ENCODE peak calls at places on chromosomes 12 and 14, in seven cellular contexts. A, Y, O, P, Z, S and X are unnamed samples.

GRCh38 chr12:64678835-64679234 is 68.5 kb downstream of the RASSF3 start:
- DNase-seq in A (no peak), Y (no peak), O (no peak), P (no peak), Z (no peak), S (no peak), X (no peak)

GRCh38 chr12:120598674-120599463 is 17.7 kb upstream of the POP5 start:
- DNase-seq in A (no peak), Y (peak), O (peak), P (peak), Z (peak), S (no peak), X (no peak)

GRCh38 chr14:76786556-76786955 is 25.3 kb downstream of the VASH1 start:
- DNase-seq in A (no peak), Y (no peak), O (no peak), P (no peak), Z (no peak), S (peak), X (no peak)

GRCh38 chr12:100795193-100796179 is 910 bp downstream of the ANO4 start:
- DNase-seq in A (no peak), Y (no peak), O (no peak), P (peak), Z (peak), S (no peak), X (no peak)

GRCh38 chr12:122089080-122089479 is 10.5 kb downstream of the MLXIP start:
- DNase-seq in A (no peak), Y (no peak), O (no peak), P (no peak), Z (no peak), S (no peak), X (no peak)

GRCh38 chr12:6839482-6840201 is 1.1 kb upstream of the GNB3 start:
- DNase-seq in A (peak), Y (no peak), O (no peak), P (peak), Z (no peak), S (no peak), X (no peak)

GRCh38 chr12:93684716-93685115 is 7.5 kb downstream of the CRADD start:
- DNase-seq in A (no peak), Y (no peak), O (no peak), P (no peak), Z (no peak), S (no peak), X (no peak)

GRCh38 chr14:104366931-104367810 is 212.4 kb upstream of the C14orf180 start:
- DNase-seq in A (no peak), Y (no peak), O (no peak), P (no peak), Z (no peak), S (no peak), X (no peak)

GRCh38 chr12:107122452-107122958 is 29.2 kb upstream of the CRY1 start:
- DNase-seq in A (no peak), Y (no peak), O (no peak), P (peak), Z (no peak), S (no peak), X (no peak)

GRCh38 chr12:1373887-1374286 is 220.5 kb downstream of the FBXL14 start:
- DNase-seq in A (no peak), Y (peak), O (no peak), P (no peak), Z (no peak), S (no peak), X (no peak)

GRCh38 chr12:120337730-120338129 is 10.2 kb upstream of the PLA2G1B start:
- DNase-seq in A (no peak), Y (no peak), O (no peak), P (peak), Z (no peak), S (no peak), X (no peak)

GRCh38 chr12:68534108-68534507 is 76.6 kb upstream of the RAP1B start:
- DNase-seq in A (no peak), Y (no peak), O (no peak), P (no peak), Z (no peak), S (no peak), X (no peak)

GRCh38 chr14:54175298-54175942 is 218.8 kb upstream of the BMP4 start:
- DNase-seq in A (peak), Y (peak), O (peak), P (peak), Z (peak), S (peak), X (peak)

GRCh38 chr12:75665216-75665615 is 153.8 kb upstream of the KRR1 start:
- DNase-seq in A (no peak), Y (no peak), O (no peak), P (peak), Z (peak), S (no peak), X (no peak)

GRCh38 chr14:78758333-78758732 is 588.2 kb downstream of the NRXN3 start:
- DNase-seq in A (no peak), Y (peak), O (peak), P (peak), Z (peak), S (no peak), X (peak)

GRCh38 chr12:5442251-5443006 is 10.5 kb downstream of the NTF3 start:
- DNase-seq in A (no peak), Y (peak), O (peak), P (peak), Z (peak), S (no peak), X (peak)

GRCh38 chr12:59252731-59253130 is 332.4 kb upstream of the LRIG3 start:
- DNase-seq in A (no peak), Y (no peak), O (no peak), P (no peak), Z (no peak), S (no peak), X (no peak)

GRCh38 chr12:118780939-118781338 is 200.4 kb upstream of the SRRM4 start:
- DNase-seq in A (no peak), Y (no peak), O (no peak), P (no peak), Z (no peak), S (no peak), X (no peak)

GRCh38 chr12:131536337-131536736 is 174.6 kb upstream of the SFSWAP start:
- DNase-seq in A (no peak), Y (no peak), O (no peak), P (no peak), Z (no peak), S (no peak), X (no peak)

GRCh38 chr12:77247542-77247941 is 182.2 kb upstream of the E2F7 start:
- DNase-seq in A (no peak), Y (no peak), O (no peak), P (no peak), Z (no peak), S (no peak), X (no peak)

GRCh38 chr12:77251799-77252198 is 186.4 kb upstream of the E2F7 start:
- DNase-seq in A (no peak), Y (no peak), O (no peak), P (no peak), Z (no peak), S (no peak), X (no peak)

GRCh38 chr12:77249892-77250291 is 184.5 kb upstream of the E2F7 start:
- DNase-seq in A (no peak), Y (no peak), O (no peak), P (no peak), Z (no peak), S (no peak), X (no peak)

GRCh38 chr12:77256924-77257323 is 191.6 kb upstream of the E2F7 start:
- DNase-seq in A (no peak), Y (no peak), O (no peak), P (no peak), Z (no peak), S (no peak), X (no peak)

GRCh38 chr12:77253321-77253720 is 188.0 kb upstream of the E2F7 start:
- DNase-seq in A (no peak), Y (no peak), O (no peak), P (no peak), Z (no peak), S (no peak), X (no peak)
- H4K8ac ChIP-seq in A (no peak), Y (no peak), O (no peak), P (no peak), Z (no peak), S (no peak), X (no peak)

DNA sequence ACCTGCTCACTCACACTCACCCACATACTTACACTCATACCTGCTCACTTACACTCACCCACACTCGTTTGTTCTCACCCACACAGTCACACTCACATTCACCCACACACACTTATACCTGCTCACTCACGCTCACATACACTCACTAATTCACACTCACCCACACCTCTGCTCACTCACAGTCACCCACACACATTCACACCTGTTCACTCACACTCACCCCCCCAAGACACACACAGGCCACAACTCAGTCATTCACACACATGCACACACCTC is 436.2 kb downstream of the BCL11B start:
- DNase-seq in A (peak), Y (no peak), O (no peak), P (no peak), Z (no peak), S (no peak), X (no peak)
- H4K8ac ChIP-seq in A (no peak), Y (no peak), O (no peak), P (no peak), Z (no peak), S (no peak), X (no peak)

GRCh38 chr14:33285902-33286700 is 347.4 kb downstream of the NPAS3 start:
- DNase-seq in A (no peak), Y (no peak), O (no peak), P (peak), Z (no peak), S (no peak), X (no peak)
- H4K8ac ChIP-seq in A (no peak), Y (no peak), O (no peak), P (no peak), Z (no peak), S (no peak), X (no peak)

DNA sequence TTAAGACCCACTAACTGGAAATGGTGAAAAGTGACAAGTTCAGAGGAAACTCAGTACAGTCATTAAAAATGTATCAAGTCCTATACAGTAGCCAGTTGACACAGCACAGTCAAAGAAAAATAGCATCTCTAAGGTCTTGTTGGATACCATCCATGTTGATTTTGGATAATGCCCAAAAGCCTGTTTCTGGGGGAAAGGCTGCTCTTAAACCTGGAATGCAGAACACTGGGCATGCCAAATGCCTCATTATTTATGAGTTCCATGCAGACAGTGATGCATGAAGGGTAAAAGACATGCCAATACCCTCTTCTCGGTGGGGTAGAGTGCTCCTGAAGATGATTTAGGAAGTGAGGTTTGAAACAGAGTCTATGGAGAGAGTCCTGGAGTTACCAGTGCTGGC is 29.6 kb downstream of the KCNK13 start:
- DNase-seq in A (no peak), Y (peak), O (no peak), P (no peak), Z (no peak), S (no peak), X (no peak)
- H4K8ac ChIP-seq in A (no peak), Y (no peak), O (no peak), P (no peak), Z (no peak), S (no peak), X (no peak)

GRCh38 chr12:50727466-50727865 is 36.4 kb upstream of the ATF1 start:
- DNase-seq in A (no peak), Y (no peak), O (no peak), P (no peak), Z (no peak), S (no peak), X (no peak)
- H4K8ac ChIP-seq in A (no peak), Y (no peak), O (no peak), P (no peak), Z (no peak), S (no peak), X (no peak)

GRCh38 chr12:25023808-25024207 is 74.9 kb upstream of the BCAT1 start:
- DNase-seq in A (no peak), Y (no peak), O (no peak), P (no peak), Z (no peak), S (no peak), X (no peak)
- H4K8ac ChIP-seq in A (no peak), Y (no peak), O (no peak), P (no peak), Z (no peak), S (no peak), X (no peak)

DNA sequence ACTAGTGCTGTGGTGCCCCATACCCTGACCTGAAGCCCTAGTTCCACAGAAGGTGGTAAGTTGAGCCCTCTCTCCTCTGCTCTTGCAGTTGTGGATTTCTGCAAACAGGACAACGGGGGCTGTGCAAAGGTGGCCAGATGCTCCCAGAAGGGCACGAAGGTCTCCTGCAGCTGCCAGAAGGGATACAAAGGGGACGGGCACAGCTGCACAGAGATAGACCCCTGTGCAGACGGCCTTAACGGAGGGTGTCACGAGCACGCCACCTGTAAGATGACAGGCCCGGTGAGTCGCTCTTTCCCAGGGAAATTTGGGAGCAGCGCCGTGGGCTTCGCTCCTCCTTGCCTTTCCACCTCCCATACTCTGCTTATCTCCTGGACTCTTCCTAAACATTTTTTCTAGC is 92.2 kb downstream of the NT5DC3 start:
- DNase-seq in A (no peak), Y (no peak), O (no peak), P (no peak), Z (no peak), S (no peak), X (no peak)
- H4K8ac ChIP-seq in A (no peak), Y (no peak), O (no peak), P (no peak), Z (no peak), S (no peak), X (no peak)

GRCh38 chr14:50397461-50398196 is 948 bp upstream of the CDKL1 start:
- DNase-seq in A (no peak), Y (no peak), O (no peak), P (no peak), Z (no peak), S (no peak), X (no peak)

GRCh38 chr14:50395448-50395847 is 1.2 kb downstream of the CDKL1 start:
- DNase-seq in A (no peak), Y (no peak), O (no peak), P (no peak), Z (no peak), S (no peak), X (no peak)

GRCh38 chr14:50399251-50400032 is 2.8 kb upstream of the CDKL1 start:
- DNase-seq in A (no peak), Y (peak), O (no peak), P (no peak), Z (peak), S (no peak), X (no peak)

GRCh38 chr14:50394713-50395112 is 2.0 kb downstream of the CDKL1 start:
- DNase-seq in A (no peak), Y (no peak), O (no peak), P (no peak), Z (no peak), S (no peak), X (no peak)

GRCh38 chr14:50396636-50397460 is at the start of gene CDKL1:
- DNase-seq in A (peak), Y (peak), O (peak), P (peak), Z (peak), S (peak), X (peak)
- H4K8ac ChIP-seq in A (no peak), Y (peak), O (peak), P (no peak), Z (peak), S (peak), X (no peak)

GRCh38 chr12:52425466-52425865 is 8.7 kb downstream of the KRT75 start:
- DNase-seq in A (no peak), Y (no peak), O (no peak), P (no peak), Z (no peak), S (no peak), X (no peak)

GRCh38 chr12:52426034-52426433 is 8.1 kb downstream of the KRT75 start:
- DNase-seq in A (no peak), Y (no peak), O (no peak), P (no peak), Z (no peak), S (no peak), X (no peak)

GRCh38 chr12:52423661-52424503 is 10.3 kb downstream of the KRT75 start:
- DNase-seq in A (no peak), Y (no peak), O (no peak), P (no peak), Z (no peak), S (no peak), X (no peak)

GRCh38 chr12:52428121-52428520 is 6.0 kb downstream of the KRT75 start:
- DNase-seq in A (peak), Y (no peak), O (peak), P (no peak), Z (no peak), S (no peak), X (no peak)

DNA sequence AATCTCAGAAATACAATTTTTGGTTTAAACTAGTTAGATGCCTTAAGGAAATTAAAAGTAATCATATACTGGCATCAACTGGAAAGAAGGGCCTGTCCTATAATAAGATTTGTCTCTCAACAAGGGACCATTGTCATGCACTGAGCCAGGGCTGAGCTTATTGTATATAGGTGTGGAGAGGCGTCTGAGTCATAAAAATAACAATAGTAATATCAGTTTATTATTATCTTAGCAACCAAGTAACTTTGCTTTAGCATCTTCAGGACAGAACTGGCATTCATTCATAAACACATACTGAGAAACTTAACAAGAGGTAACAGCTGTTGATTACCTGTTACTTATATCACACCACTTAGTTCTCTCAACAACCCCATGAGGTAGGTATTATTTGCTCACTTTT is 7.1 kb downstream of the KRT75 start:
- DNase-seq in A (no peak), Y (no peak), O (no peak), P (no peak), Z (no peak), S (no peak), X (no peak)
- H4K8ac ChIP-seq in A (no peak), Y (no peak), O (no peak), P (no peak), Z (no peak), S (no peak), X (no peak)

GRCh38 chr12:19553177-19553576 is 113.9 kb downstream of the AEBP2 start:
- DNase-seq in A (no peak), Y (no peak), O (no peak), P (no peak), Z (no peak), S (no peak), X (no peak)
- H4K8ac ChIP-seq in A (no peak), Y (no peak), O (no peak), P (no peak), Z (no peak), S (no peak), X (no peak)